ENCODE peak calls at places on chromosomes 7 and 10, in nine cellular contexts. W, C, E, G, S, U, R, X and T are unnamed samples.

GRCh38 chr7:80611779-80612178 is 26.7 kb upstream of the CD36 start:
- DNase-seq in W (no peak), C (no peak), E (no peak), G (peak), S (peak), U (no peak), R (no peak), X (peak), T (no peak)

GRCh38 chr7:2098496-2098895 is 134.2 kb downstream of the MAD1L1 start:
- DNase-seq in W (no peak), C (no peak), E (no peak), G (no peak), S (no peak), U (no peak), R (no peak), X (no peak), T (no peak)

GRCh38 chr7:112084506-112084905 is 121.7 kb downstream of the DOCK4 start:
- DNase-seq in W (peak), C (no peak), E (no peak), G (no peak), S (no peak), U (no peak), R (no peak), X (no peak), T (no peak)

GRCh38 chr10:62856021-62856420 is 39.9 kb upstream of the EGR2 start:
- DNase-seq in W (no peak), C (no peak), E (no peak), G (no peak), S (no peak), U (no peak), R (no peak), X (no peak), T (no peak)

GRCh38 chr7:91264924-91265681 is 870 bp downstream of the FZD1 start:
- DNase-seq in W (peak), C (no peak), E (no peak), G (peak), S (peak), U (peak), R (peak), X (peak), T (peak)

GRCh38 chr10:80541144-80541750 is 3.5 kb downstream of the SH2D4B start:
- DNase-seq in W (peak), C (no peak), E (no peak), G (no peak), S (no peak), U (no peak), R (no peak), X (no peak), T (no peak)

GRCh38 chr10:49187950-49188761 is at the start of gene TMEM273:
- DNase-seq in W (peak), C (peak), E (no peak), G (peak), S (peak), U (no peak), R (no peak), X (peak), T (no peak)

GRCh38 chr7:99559276-99559915 is 954 bp downstream of the ZNF655 start:
- DNase-seq in W (no peak), C (no peak), E (no peak), G (no peak), S (no peak), U (no peak), R (no peak), X (no peak), T (no peak)

GRCh38 chr7:47525066-47525623 is 56.8 kb downstream of the TNS3 start:
- DNase-seq in W (no peak), C (no peak), E (no peak), G (no peak), S (no peak), U (no peak), R (no peak), X (peak), T (no peak)

GRCh38 chr10:98351831-98352402 is 63.1 kb downstream of the PYROXD2 start:
- DNase-seq in W (no peak), C (no peak), E (no peak), G (no peak), S (no peak), U (no peak), R (no peak), X (no peak), T (no peak)

GRCh38 chr7:30596043-30596641 is 1.5 kb downstream of the GARS1 start:
- DNase-seq in W (peak), C (no peak), E (no peak), G (no peak), S (no peak), U (no peak), R (no peak), X (no peak), T (no peak)

GRCh38 chr10:43667317-43667731 is 18.6 kb upstream of the ZNF32 start:
- DNase-seq in W (peak), C (no peak), E (no peak), G (no peak), S (peak), U (no peak), R (no peak), X (no peak), T (no peak)

GRCh38 chr10:58651040-58651439 is 138.4 kb downstream of the BICC1 start:
- DNase-seq in W (no peak), C (no peak), E (no peak), G (no peak), S (no peak), U (no peak), R (no peak), X (no peak), T (no peak)

GRCh38 chr10:35274511-35275060 is 61.7 kb upstream of the CCNY start:
- DNase-seq in W (no peak), C (no peak), E (no peak), G (no peak), S (no peak), U (no peak), R (no peak), X (no peak), T (no peak)

GRCh38 chr10:95289003-95289920 is 1.5 kb downstream of the PDLIM1 start:
- DNase-seq in W (peak), C (no peak), E (no peak), G (no peak), S (no peak), U (no peak), R (no peak), X (peak), T (no peak)

GRCh38 chr7:139430443-139430842 is 53.0 kb downstream of the KLRG2 start:
- DNase-seq in W (no peak), C (no peak), E (no peak), G (no peak), S (no peak), U (no peak), R (no peak), X (no peak), T (no peak)

GRCh38 chr10:119270893-119271361 is 63.6 kb downstream of the GRK5 start:
- DNase-seq in W (peak), C (peak), E (no peak), G (peak), S (peak), U (no peak), R (peak), X (peak), T (peak)

GRCh38 chr7:34156336-34156735 is 251.0 kb downstream of the BMPER start:
- DNase-seq in W (no peak), C (no peak), E (no peak), G (no peak), S (no peak), U (no peak), R (no peak), X (no peak), T (no peak)

GRCh38 chr10:71396084-71396713 is 521 bp upstream of the CDH23 start:
- DNase-seq in W (peak), C (no peak), E (no peak), G (peak), S (peak), U (peak), R (peak), X (peak), T (peak)

GRCh38 chr10:25113231-25114035 is 61.4 kb upstream of the GPR158 start:
- DNase-seq in W (peak), C (no peak), E (peak), G (peak), S (peak), U (peak), R (peak), X (peak), T (no peak)

GRCh38 chr10:103668351-103669242 is 175.1 kb downstream of the NEURL1 start:
- DNase-seq in W (peak), C (no peak), E (peak), G (no peak), S (peak), U (no peak), R (no peak), X (peak), T (no peak)

GRCh38 chr7:34396437-34397064 is 261.5 kb upstream of the NPSR1 start:
- DNase-seq in W (no peak), C (no peak), E (no peak), G (no peak), S (no peak), U (no peak), R (no peak), X (no peak), T (no peak)

GRCh38 chr7:94392391-94392782 is 2.3 kb upstream of the COL1A2 start:
- DNase-seq in W (no peak), C (no peak), E (no peak), G (no peak), S (no peak), U (no peak), R (no peak), X (no peak), T (no peak)

GRCh38 chr10:132536241-132536963 is 1.2 kb upstream of the INPP5A start:
- DNase-seq in W (no peak), C (no peak), E (no peak), G (peak), S (no peak), U (no peak), R (no peak), X (peak), T (peak)